ENCODE peak calls at places on chromosomes 16 and 17, in five cellular contexts. S, F, Y, J and N are unnamed samples.

GRCh38 chr16:70508752-70509151 is 14.6 kb downstream of the COG4 start:
- DNase-seq in S (no peak), F (peak), Y (no peak), J (no peak), N (no peak)

GRCh38 chr17:75487351-75488070 is 27.8 kb downstream of the CASKIN2 start:
- DNase-seq in S (no peak), F (peak), Y (no peak), J (no peak), N (no peak)

GRCh38 chr17:14604920-14605599 is 304.2 kb downstream of the HS3ST3B1 start:
- DNase-seq in S (no peak), F (no peak), Y (no peak), J (no peak), N (no peak)

GRCh38 chr16:69522732-69523404 is 42.9 kb upstream of the NFAT5 start:
- DNase-seq in S (no peak), F (no peak), Y (no peak), J (no peak), N (no peak)

GRCh38 chr17:46777943-46778915 is 40.3 kb downstream of the WNT3 start:
- DNase-seq in S (no peak), F (peak), Y (no peak), J (no peak), N (no peak)

GRCh38 chr16:72927199-72928088 is 120.5 kb downstream of the ZFHX3 start:
- DNase-seq in S (peak), F (peak), Y (no peak), J (no peak), N (no peak)

GRCh38 chr16:53369921-53370320 is 64.3 kb upstream of the RBL2 start:
- DNase-seq in S (peak), F (peak), Y (no peak), J (no peak), N (no peak)

GRCh38 chr16:69917739-69918138 is 33.4 kb upstream of the CLEC18A start:
- DNase-seq in S (peak), F (peak), Y (peak), J (peak), N (peak)

GRCh38 chr16:51153275-51153991 is 2.4 kb upstream of the SALL1 start:
- DNase-seq in S (no peak), F (peak), Y (peak), J (no peak), N (no peak)

GRCh38 chr16:19858006-19858653 is 26.5 kb downstream of the GPRC5B start:
- DNase-seq in S (no peak), F (no peak), Y (no peak), J (no peak), N (no peak)

GRCh38 chr17:80005360-80006338 is 30.0 kb downstream of the TBC1D16 start:
- DNase-seq in S (peak), F (peak), Y (peak), J (no peak), N (peak)

GRCh38 chr16:22326369-22326652 is 29.1 kb downstream of the POLR3E start:
- DNase-seq in S (no peak), F (no peak), Y (no peak), J (no peak), N (no peak)

GRCh38 chr16:17271687-17272086 is 199.1 kb downstream of the XYLT1 start:
- DNase-seq in S (peak), F (no peak), Y (no peak), J (no peak), N (no peak)

GRCh38 chr17:35731239-35731931 is at the start of gene RASL10B:
- DNase-seq in S (peak), F (peak), Y (peak), J (no peak), N (peak)

GRCh38 chr17:27244481-27245223 is 49.3 kb upstream of the WSB1 start:
- DNase-seq in S (peak), F (peak), Y (peak), J (no peak), N (no peak)

GRCh38 chr17:81345211-81346089 is 49.8 kb upstream of the BAHCC1 start:
- DNase-seq in S (peak), F (peak), Y (peak), J (no peak), N (peak)

GRCh38 chr17:56679148-56679766 is 85.8 kb downstream of the NOG start:
- DNase-seq in S (peak), F (peak), Y (no peak), J (no peak), N (peak)

GRCh38 chr16:9053006-9053601 is 38.3 kb upstream of the HAPSTR1 start:
- DNase-seq in S (peak), F (peak), Y (peak), J (peak), N (peak)

GRCh38 chr16:24834459-24835335 is 11.1 kb upstream of the SLC5A11 start:
- DNase-seq in S (peak), F (peak), Y (peak), J (no peak), N (no peak)

GRCh38 chr17:788551-788950 is 6.4 kb downstream of the MRM3 start:
- DNase-seq in S (no peak), F (no peak), Y (no peak), J (no peak), N (no peak)

GRCh38 chr17:66652840-66653507 is 181.9 kb upstream of the CACNG5 start:
- DNase-seq in S (peak), F (peak), Y (no peak), J (no peak), N (no peak)

GRCh38 chr17:72816406-72816805 is 276.1 kb downstream of the SLC39A11 start:
- DNase-seq in S (no peak), F (no peak), Y (no peak), J (no peak), N (no peak)

GRCh38 chr16:19169081-19169639 is 1.1 kb downstream of the SYT17 start:
- DNase-seq in S (no peak), F (no peak), Y (no peak), J (no peak), N (no peak)

GRCh38 chr16:83925957-83926725 is 26.9 kb upstream of the OSGIN1 start:
- DNase-seq in S (no peak), F (no peak), Y (no peak), J (no peak), N (no peak)

GRCh38 chr17:49849711-49850610 is 2.1 kb upstream of the TAC4 start:
- DNase-seq in S (no peak), F (no peak), Y (no peak), J (no peak), N (no peak)

GRCh38 chr16:27108051-27108770 is 41.5 kb downstream of the C16orf82 start:
- DNase-seq in S (no peak), F (no peak), Y (no peak), J (no peak), N (no peak)

GRCh38 chr17:69047368-69048263 is 13.1 kb downstream of the ABCA9 start:
- DNase-seq in S (peak), F (peak), Y (no peak), J (no peak), N (no peak)
- H4K91ac ChIP-seq in S (peak), F (peak), Y (no peak), J (no peak), N (no peak)

GRCh38 chr17:31052187-31052889 is 42.4 kb upstream of the NF1 start:
- DNase-seq in S (peak), F (peak), Y (peak), J (no peak), N (no peak)
- H4K91ac ChIP-seq in S (peak), F (peak), Y (no peak), J (no peak), N (no peak)

GRCh38 chr17:42304187-42305030 is 16.1 kb downstream of the STAT5A start:
- DNase-seq in S (no peak), F (no peak), Y (no peak), J (no peak), N (no peak)
- H4K91ac ChIP-seq in S (no peak), F (no peak), Y (no peak), J (no peak), N (no peak)

GRCh38 chr17:74213897-74214386 is 571 bp downstream of the TTYH2 start:
- DNase-seq in S (no peak), F (no peak), Y (no peak), J (no peak), N (no peak)
- H4K91ac ChIP-seq in S (no peak), F (no peak), Y (no peak), J (no peak), N (no peak)